ENCODE peak calls at places on chromosomes 1 and 21, in ten cellular contexts. L is mammary epithelial cell, Z is upper lobe of right lung, H is uterus, P is tibial nerve, N is adrenal gland, O is psoas muscle, Y is astrocyte, E is right atrium auricular region, K is mesendoderm. U is an unnamed sample.
A peak's percentile ranks its signal among the peaks of the same experiment; 100 is the strongest.

GRCh38 chr1:81950845-81951244 is 150.1 kb downstream of the ADGRL2 start:
- DNase-seq in L (no peak), Z (no peak), H (no peak), P (no peak), N (no peak), O (no peak), Y (no peak), E (no peak), K (no peak), U (no peak)

GRCh38 chr1:7470904-7471638 is 300.0 kb upstream of the VAMP3 start:
- DNase-seq in L (peak; percentile 98), Z (peak; percentile 81), H (peak; percentile 75), P (peak; percentile 60), N (peak; percentile 94), O (peak; percentile 55), Y (peak; percentile 98), E (peak; percentile 76), K (no peak), U (peak; percentile 95)

GRCh38 chr1:213014642-213015041 is 1.0 kb downstream of the ANGEL2 start:
- DNase-seq in L (peak; percentile 5), Z (no peak), H (no peak), P (no peak), N (no peak), O (no peak), Y (peak; percentile 5), E (no peak), K (peak; percentile 13), U (no peak)

GRCh38 chr21:46057111-46057709 is 40.7 kb upstream of the COL6A2 start:
- DNase-seq in L (no peak), Z (peak; percentile 61), H (peak; percentile 49), P (no peak), N (no peak), O (no peak), Y (no peak), E (peak; percentile 52), K (no peak), U (no peak)

GRCh38 chr1:204171751-204172178 is 5.6 kb upstream of the REN start:
- DNase-seq in L (peak; percentile 98), Z (no peak), H (no peak), P (no peak), N (no peak), O (no peak), Y (peak; percentile 73), E (no peak), K (no peak), U (no peak)

GRCh38 chr21:32412162-32412997 is at the start of gene EVA1C:
- DNase-seq in L (peak; percentile 69), Z (peak; percentile 89), H (peak; percentile 82), P (peak; percentile 49), N (no peak), O (peak; percentile 74), Y (no peak), E (no peak), K (peak; percentile 63), U (peak; percentile 91)

GRCh38 chr1:174433451-174433850 is 14.3 kb upstream of the GPR52 start:
- DNase-seq in L (peak; percentile 62), Z (no peak), H (no peak), P (no peak), N (no peak), O (no peak), Y (peak; percentile 60), E (no peak), K (no peak), U (no peak)

GRCh38 chr1:99481391-99481996 is 164.4 kb upstream of the PALMD start:
- DNase-seq in L (peak; percentile 35), Z (no peak), H (peak; percentile 33), P (peak; percentile 83), N (peak; percentile 48), O (no peak), Y (peak; percentile 32), E (no peak), K (peak; percentile 71), U (no peak)

GRCh38 chr1:199223936-199224335 is 585.1 kb downstream of the PTPRC start:
- DNase-seq in L (no peak), Z (no peak), H (no peak), P (no peak), N (no peak), O (no peak), Y (peak; percentile 10), E (no peak), K (no peak), U (no peak)

GRCh38 chr1:41679994-41680393 is 195.5 kb upstream of the EDN2 start:
- DNase-seq in L (no peak), Z (peak; percentile 28), H (no peak), P (no peak), N (no peak), O (no peak), Y (no peak), E (no peak), K (no peak), U (peak; percentile 23)

GRCh38 chr1:41683681-41684500 is 199.4 kb upstream of the EDN2 start:
- DNase-seq in L (no peak), Z (peak; percentile 63), H (no peak), P (no peak), N (peak; percentile 35), O (no peak), Y (no peak), E (no peak), K (peak; percentile 22), U (peak; percentile 65)

GRCh38 chr1:41682845-41683630 is 198.6 kb upstream of the EDN2 start:
- DNase-seq in L (no peak), Z (peak; percentile 1), H (no peak), P (no peak), N (no peak), O (no peak), Y (no peak), E (no peak), K (no peak), U (peak; percentile 12)

GRCh38 chr1:41681331-41682136 is 197.1 kb upstream of the EDN2 start:
- DNase-seq in L (no peak), Z (no peak), H (no peak), P (peak; percentile 56), N (no peak), O (no peak), Y (peak; percentile 41), E (peak; percentile 74), K (no peak), U (peak; percentile 51)

DNA sequence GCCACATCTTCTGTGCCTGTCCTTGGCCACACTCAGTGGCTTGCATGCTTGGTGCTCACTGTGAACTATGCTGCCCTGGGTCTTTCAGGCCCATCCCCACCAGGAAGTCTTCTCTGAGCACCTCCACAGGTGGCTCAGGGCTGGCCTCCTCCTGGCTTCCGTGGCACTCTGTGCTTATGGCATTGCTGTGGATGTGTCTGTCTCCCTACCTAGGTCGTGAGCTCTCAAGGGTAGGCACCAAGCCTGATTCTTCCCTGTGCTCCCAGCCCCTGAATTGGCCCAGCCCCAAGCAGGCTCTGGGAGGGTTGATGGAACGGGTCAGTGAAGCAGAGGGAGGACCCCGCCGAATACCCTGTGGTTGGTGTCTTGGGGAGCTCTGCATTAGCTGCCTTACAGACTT is 197.7 kb upstream of the EDN2 start:
- DNase-seq in L (no peak), Z (peak; percentile 43), H (no peak), P (no peak), N (no peak), O (no peak), Y (no peak), E (no peak), K (no peak), U (peak; percentile 44)
- H3K27ac ChIP-seq in L (no peak overlapping the region), Z (no peak overlapping the region), H (no peak overlapping the region), P (no peak overlapping the region), N (no peak overlapping the region), O (no peak overlapping the region), Y (no peak overlapping the region), E (peak overlapping the region; percentile 44), K (no peak overlapping the region), U (no peak overlapping the region)

GRCh38 chr1:96521994-96522760 is 199.4 kb upstream of the PTBP2 start:
- DNase-seq in L (peak; percentile 54), Z (no peak), H (no peak), P (no peak), N (no peak), O (no peak), Y (peak; percentile 51), E (no peak), K (no peak), U (no peak)

GRCh38 chr1:96524100-96524499 is 197.5 kb upstream of the PTBP2 start:
- DNase-seq in L (no peak), Z (no peak), H (no peak), P (no peak), N (no peak), O (no peak), Y (no peak), E (no peak), K (no peak), U (no peak)

GRCh38 chr1:96519851-96520281 is 201.7 kb upstream of the PTBP2 start:
- DNase-seq in L (no peak), Z (no peak), H (peak; percentile 36), P (no peak), N (no peak), O (no peak), Y (peak; percentile 35), E (no peak), K (peak; percentile 52), U (peak; percentile 49)

GRCh38 chr1:96522927-96523326 is 198.7 kb upstream of the PTBP2 start:
- DNase-seq in L (no peak), Z (no peak), H (no peak), P (no peak), N (no peak), O (no peak), Y (peak; percentile 14), E (no peak), K (no peak), U (no peak)

GRCh38 chr1:96520542-96520941 is 201.0 kb upstream of the PTBP2 start:
- DNase-seq in L (no peak), Z (no peak), H (peak; percentile 39), P (peak; percentile 59), N (peak; percentile 14), O (no peak), Y (peak; percentile 67), E (no peak), K (no peak), U (peak; percentile 56)
- H3K27ac ChIP-seq in L (no peak overlapping the region), Z (no peak overlapping the region), H (peak overlapping the region; percentile 54), P (peak overlapping the region; percentile 33), N (no peak overlapping the region), O (no peak overlapping the region), Y (no peak overlapping the region), E (no peak overlapping the region), K (no peak overlapping the region), U (no peak overlapping the region)

GRCh38 chr1:11738096-11738495 is 2.2 kb downstream of the AGTRAP start:
- DNase-seq in L (no peak), Z (no peak), H (no peak), P (no peak), N (no peak), O (no peak), Y (no peak), E (no peak), K (no peak), U (no peak)
- H3K27ac ChIP-seq in L (peak overlapping the region; percentile 96), Z (no peak overlapping the region), H (no peak overlapping the region), P (no peak overlapping the region), N (no peak overlapping the region), O (peak overlapping the region; percentile 87), Y (no peak overlapping the region), E (peak overlapping the region; percentile 86), K (no peak overlapping the region), U (no peak overlapping the region)

DNA sequence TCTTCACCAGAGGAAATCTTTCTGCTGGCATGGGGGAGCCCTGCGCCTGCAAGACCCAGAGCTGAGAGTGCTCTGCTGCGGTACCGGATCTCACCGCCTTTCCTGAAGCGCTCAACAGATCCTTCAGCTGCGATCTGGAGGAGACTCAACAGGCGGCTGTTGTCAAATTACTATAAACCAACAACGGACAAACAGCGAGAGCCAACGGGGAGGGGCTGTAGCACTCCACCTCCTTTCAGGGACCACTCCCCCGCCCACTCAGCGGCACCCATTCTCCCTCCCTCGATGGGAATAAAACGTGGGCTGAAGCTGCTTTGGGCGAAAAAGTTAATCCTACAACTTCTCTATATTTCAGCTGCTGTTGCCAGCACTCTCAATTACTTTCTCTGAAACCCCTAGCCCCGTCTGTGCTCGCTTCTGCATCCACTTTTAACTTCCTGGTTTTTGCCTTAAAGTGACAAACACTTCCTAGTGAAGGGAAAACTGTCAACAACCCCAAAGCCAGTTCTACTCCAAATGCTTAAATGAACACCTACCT is at the start of gene FMO5:
- DNase-seq in L (peak; percentile 42), Z (peak; percentile 91), H (peak; percentile 84), P (peak; percentile 70), N (peak; percentile 76), O (peak; percentile 65), Y (peak; percentile 46), E (peak; percentile 79), K (peak; percentile 89), U (peak; percentile 84)
- H3K27ac ChIP-seq in L (no peak within 1 kb of the TSS), Z (peak within 1 kb of the TSS; percentile 73), H (peak within 1 kb of the TSS; percentile 82), P (peak within 1 kb of the TSS; percentile 59), N (peak within 1 kb of the TSS; percentile 89), O (peak within 1 kb of the TSS; percentile 60), Y (no peak within 1 kb of the TSS), E (peak within 1 kb of the TSS; percentile 59), K (no peak within 1 kb of the TSS), U (peak within 1 kb of the TSS; percentile 26)